ENCODE peak calls at places on chromosome 7, in eight cellular contexts. Q, D, A, J, S, V, Z and X are unnamed samples. For H3K4me1, the result is how much of the 10 kb centered on the place peaks cover.

GRCh38 chr7:45159296-45159695 is 1.7 kb downstream of the RAMP3 start:
- DNase-seq in A (no peak), J (no peak), S (no peak), D (no peak), V (no peak), Z (no peak), Q (no peak), X (no peak)

GRCh38 chr7:36746347-36746746 is 22.1 kb upstream of the AOAH start:
- DNase-seq in S (no peak), V (no peak), Z (peak), J (no peak), A (no peak), Q (no peak), D (no peak), X (no peak)

GRCh38 chr7:155644971-155645509 is 579 bp downstream of the RBM33 start:
- DNase-seq in S (peak), D (no peak), Z (no peak), Q (peak), V (peak), J (peak), A (peak), X (peak)

GRCh38 chr7:28671526-28671925 is 259.2 kb downstream of the CREB5 start:
- DNase-seq in D (no peak), Z (no peak), Q (no peak), V (no peak), A (no peak), S (no peak), J (no peak), X (no peak)

GRCh38 chr7:101714097-101714496 is 85.0 kb upstream of the MYL10 start:
- DNase-seq in A (no peak), D (no peak), Q (no peak), S (no peak), Z (no peak), J (no peak), V (no peak), X (no peak)

GRCh38 chr7:49763791-49764190 is 9.6 kb upstream of the VWC2 start:
- DNase-seq in V (no peak), Z (no peak), A (no peak), J (no peak), S (no peak), D (no peak), Q (no peak), X (no peak)

GRCh38 chr7:88169717-88170320 is 50.0 kb downstream of the SRI start:
- DNase-seq in Z (peak), D (no peak), S (peak), J (no peak), A (peak), Q (no peak), V (no peak), X (no peak)

GRCh38 chr7:90903856-90904255 is 307.7 kb downstream of the CDK14 start:
- DNase-seq in A (no peak), D (no peak), J (no peak), Q (no peak), V (no peak), S (no peak), Z (no peak), X (no peak)

GRCh38 chr7:38002689-38003088 is 82.2 kb downstream of the EPDR1 start:
- DNase-seq in J (no peak), S (no peak), V (no peak), A (no peak), Z (no peak), Q (no peak), D (no peak), X (no peak)

GRCh38 chr7:47045169-47045568 is 536.7 kb downstream of the TNS3 start:
- DNase-seq in J (peak), D (no peak), S (no peak), Z (no peak), A (no peak), V (peak), Q (no peak), X (peak)

GRCh38 chr7:51430480-51431086 is 114.0 kb upstream of the COBL start:
- DNase-seq in Z (peak), J (peak), Q (peak), D (peak), A (peak), V (peak), S (peak), X (no peak)

GRCh38 chr7:151408839-151409554 is 841 bp downstream of the WDR86 start:
- DNase-seq in D (peak), V (no peak), S (no peak), Z (no peak), J (no peak), A (no peak), Q (peak), X (no peak)

GRCh38 chr7:80182630-80183276 is 48.1 kb downstream of the GNAI1 start:
- DNase-seq in S (no peak), A (no peak), D (no peak), V (no peak), J (no peak), Z (peak), Q (no peak), X (no peak)
- H3K27ac ChIP-seq in S (no peak), A (no peak), D (no peak), V (no peak), J (no peak), Z (no peak), Q (no peak), X (no peak)

GRCh38 chr7:1532456-1533254 is 2.2 kb downstream of the MAFK start:
- DNase-seq in A (peak), V (peak), Q (peak), S (peak), D (no peak), Z (peak), J (peak), X (peak)
- TF ChIP-seq POLR2A in A (peak), V (peak), Q (peak), S (no peak), D (peak), Z (peak), J (peak), X (no peak)

GRCh38 chr7:127930341-127931328 is 100.6 kb downstream of the LRRC4 start:
- DNase-seq in J (no peak), Z (no peak), Q (no peak), V (no peak), D (peak), S (no peak), A (no peak), X (no peak)

GRCh38 chr7:127924874-127925273 is 106.4 kb downstream of the LRRC4 start:
- DNase-seq in V (no peak), Q (no peak), J (no peak), Z (no peak), D (no peak), A (no peak), S (no peak), X (no peak)

GRCh38 chr7:127928852-127929251 is 102.4 kb downstream of the LRRC4 start:
- DNase-seq in Q (no peak), V (no peak), J (no peak), Z (no peak), S (no peak), D (no peak), A (no peak), X (no peak)

GRCh38 chr7:127928222-127928621 is 103.0 kb downstream of the LRRC4 start:
- DNase-seq in A (no peak), S (no peak), J (no peak), D (no peak), V (no peak), Z (no peak), Q (no peak), X (no peak)

GRCh38 chr7:127927339-127927679 is 103.9 kb downstream of the LRRC4 start:
- DNase-seq in S (no peak), D (no peak), J (no peak), A (no peak), Q (no peak), V (no peak), Z (peak), X (peak)
- H3K4me1 ChIP-seq in S (under half), D (under half), J (under half), A (under half), Q (under half), V (under half), Z (under half), X (under half)

GRCh38 chr7:129479831-129480230 is 22.5 kb upstream of the SMKR1 start:
- DNase-seq in Z (no peak), V (no peak), Q (no peak), A (no peak), J (no peak), S (no peak), D (no peak), X (no peak)

GRCh38 chr7:129482781-129483180 is 19.6 kb upstream of the SMKR1 start:
- DNase-seq in Z (no peak), D (no peak), S (no peak), Q (no peak), V (no peak), J (no peak), A (no peak), X (no peak)

DNA sequence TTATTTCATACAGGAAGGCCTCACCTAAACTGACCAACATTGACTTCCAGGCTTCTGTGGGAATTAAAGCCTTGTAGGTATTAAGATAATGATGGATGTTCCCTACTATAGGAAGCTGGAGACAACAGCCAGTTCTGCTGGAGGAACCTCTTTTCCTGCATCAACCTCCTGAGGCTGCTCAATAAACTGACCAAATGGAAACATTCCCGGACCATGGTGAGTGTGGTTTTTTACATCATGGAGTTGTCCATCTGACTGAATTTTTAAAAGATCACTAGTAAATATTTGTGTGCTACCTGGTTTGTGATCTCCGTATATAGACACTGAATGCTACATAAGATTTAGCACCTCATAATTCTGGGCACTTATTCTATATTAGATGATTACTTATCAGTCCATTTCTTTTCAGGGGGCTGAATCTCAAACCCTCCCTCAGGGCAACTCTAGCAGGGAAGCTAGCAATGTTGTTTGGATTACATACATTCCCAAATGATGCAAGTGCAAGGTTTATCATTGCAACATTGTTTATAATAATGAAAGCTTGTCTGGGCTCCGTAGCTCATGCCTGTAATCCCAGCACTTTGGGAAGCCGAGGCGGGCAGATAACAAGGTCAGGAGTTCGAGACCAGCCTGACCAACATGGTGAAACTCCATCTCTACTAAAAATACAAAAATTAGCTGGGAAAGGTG is 21.5 kb upstream of the SMKR1 start:
- DNase-seq in Z (peak), S (no peak), D (no peak), V (no peak), Q (no peak), A (no peak), J (no peak), X (no peak)
- H3K27ac ChIP-seq in Z (peak), S (no peak), D (no peak), V (no peak), Q (no peak), A (no peak), J (no peak), X (no peak)

DNA sequence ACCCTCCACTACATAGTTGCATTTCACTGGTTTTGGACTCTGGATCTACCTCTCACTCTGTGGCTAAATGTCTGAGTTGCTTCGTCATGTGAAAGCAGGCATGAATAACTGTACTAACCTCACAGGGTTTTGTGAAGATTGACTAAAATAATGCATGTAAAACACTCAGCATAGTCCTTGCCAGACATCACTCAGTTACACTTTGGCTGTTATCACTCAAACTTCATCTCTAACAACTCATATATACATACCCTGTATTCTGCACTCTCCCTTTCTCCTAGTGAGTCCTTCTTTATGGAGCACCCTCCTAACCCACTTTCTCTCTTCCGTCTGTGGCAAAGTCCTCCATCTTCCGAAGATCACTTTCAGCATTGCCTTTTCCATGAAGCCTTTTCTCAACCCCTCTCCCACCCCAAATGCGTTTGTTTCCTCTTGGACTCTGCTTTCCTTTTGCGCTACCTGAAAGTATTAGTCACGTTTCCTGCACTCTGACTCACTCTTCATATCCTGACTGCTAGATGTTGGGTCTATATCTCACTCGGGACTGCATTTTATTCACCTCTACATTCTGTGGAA is 72.6 kb downstream of the OSBPL3 start:
- DNase-seq in S (peak), Z (peak), J (no peak), A (peak), V (no peak), Q (no peak), D (peak), X (no peak)
- TF ChIP-seq POLR2A in S (peak), Z (no peak), J (no peak), A (no peak), V (no peak), Q (no peak), D (no peak), X (no peak)

DNA sequence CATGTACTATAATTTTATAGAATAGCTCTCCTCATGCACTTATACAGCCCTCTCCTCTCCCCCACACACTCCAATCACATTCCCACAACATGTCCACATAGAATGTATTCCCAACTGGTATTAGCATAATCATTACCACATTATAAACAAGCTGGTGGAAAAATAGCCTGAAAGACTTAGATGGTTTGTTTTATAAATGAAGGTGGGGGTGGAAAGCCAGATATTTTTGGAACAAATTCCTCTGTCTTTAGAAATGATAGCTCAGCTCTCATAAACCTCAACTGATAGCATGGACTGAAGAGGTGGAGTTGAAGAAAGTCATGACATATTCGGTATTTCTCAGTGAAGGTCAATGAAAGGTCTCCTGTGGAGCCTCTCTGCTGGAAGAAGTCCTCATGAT is 410.1 kb downstream of the SUGCT start:
- DNase-seq in A (no peak), S (no peak), J (no peak), Q (no peak), D (no peak), V (no peak), Z (peak), X (no peak)
- H3K4me1 ChIP-seq in A (under half), S (under half), J (under half), Q (under half), D (under half), V (under half), Z (under half), X (under half)

GRCh38 chr7:43141091-43141490 is 28.6 kb downstream of the HECW1 start:
- DNase-seq in D (no peak), V (no peak), A (no peak), J (no peak), Z (no peak), Q (no peak), S (no peak), X (no peak)
- H3K27ac ChIP-seq in D (no peak), V (no peak), A (no peak), J (no peak), Z (no peak), Q (no peak), S (no peak), X (no peak)

DNA sequence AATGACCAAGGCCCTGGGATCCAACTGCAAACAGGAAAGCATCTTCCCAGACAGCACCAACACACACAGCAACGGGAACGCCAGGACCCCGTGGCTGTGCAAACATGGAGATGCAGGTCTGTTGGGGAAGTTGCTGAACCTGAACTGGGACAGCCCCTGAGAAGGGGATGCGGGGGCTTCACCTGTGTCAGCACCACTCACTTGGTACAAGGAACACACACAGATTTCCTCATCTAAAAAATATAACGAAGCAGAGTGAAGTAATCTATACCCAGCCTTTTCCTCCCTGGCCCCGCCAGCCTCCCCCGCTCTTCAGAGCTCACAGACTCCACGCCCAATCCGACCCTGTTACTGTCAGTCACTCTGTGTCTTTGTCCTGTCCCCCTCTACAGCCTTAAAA is 93.0 kb downstream of the PTPRN2 start:
- DNase-seq in J (no peak), Q (no peak), Z (no peak), V (no peak), D (no peak), S (no peak), A (no peak), X (no peak)
- TF ChIP-seq POLR2A in J (no peak), Q (no peak), Z (no peak), V (no peak), D (no peak), S (no peak), A (no peak), X (no peak)

GRCh38 chr7:43201912-43202311 is 89.5 kb downstream of the HECW1 start:
- DNase-seq in V (no peak), D (no peak), Z (peak), S (no peak), Q (no peak), A (no peak), J (no peak), X (no peak)
- H3K4me1 ChIP-seq in V (under half), D (under half), Z (under half), S (under half), Q (under half), A (under half), J (under half), X (under half)